ENCODE peak calls at places on chromosomes 2 and 18, in four cellular contexts. N is neuronal stem cell, X is NCI-H748 treated with DMSO at 0.1 percent for 48 hours, U is HTR-8/SVneo. W is an unnamed sample.

GRCh38 chr2:127451981-127452380 is 33.8 kb downstream of the PROC start:
- DNase-seq in N (no peak), X (no peak), U (no peak), W (no peak)

GRCh38 chr2:10326151-10326616 is 23.5 kb downstream of the HPCAL1 start:
- DNase-seq in N (no peak), X (no peak), U (no peak), W (no peak)

GRCh38 chr2:97936199-97936598 is 59.5 kb downstream of the TMEM131 start:
- DNase-seq in N (peak; percentile 33), X (peak; percentile 76), U (no peak), W (peak; percentile 35)

GRCh38 chr2:1714291-1715064 is 29.8 kb downstream of the PXDN start:
- DNase-seq in N (no peak), X (no peak), U (no peak), W (no peak)

GRCh38 chr2:98482362-98482761 is 37.7 kb downstream of the INPP4A start:
- DNase-seq in N (no peak), X (no peak), U (no peak), W (no peak)

GRCh38 chr2:189579585-189579984 is 1.0 kb downstream of the SLC40A1 start:
- DNase-seq in N (no peak), X (no peak), U (no peak), W (no peak)

GRCh38 chr2:201532686-201533304 is 81.3 kb downstream of the STRADB start:
- DNase-seq in N (no peak), X (no peak), U (peak; percentile 26), W (no peak)

GRCh38 chr2:143246815-143247744 is 117.9 kb downstream of the ARHGAP15 start:
- DNase-seq in N (no peak), X (no peak), U (no peak), W (no peak)

GRCh38 chr2:74695663-74696062 is 41.6 kb downstream of the SEMA4F start:
- DNase-seq in N (no peak), X (no peak), U (no peak), W (no peak)

GRCh38 chr2:12057436-12058166 is 311.2 kb downstream of the LPIN1 start:
- DNase-seq in N (no peak), X (no peak), U (peak; percentile 53), W (no peak)

GRCh38 chr2:70687461-70687795 is 80.6 kb downstream of the ADD2 start:
- DNase-seq in N (no peak), X (no peak), U (no peak), W (no peak)

GRCh38 chr18:11925800-11926481 is 17.8 kb upstream of the MPPE1 start:
- DNase-seq in N (no peak), X (no peak), U (no peak), W (no peak)

GRCh38 chr2:74374509-74375205 is 5.5 kb downstream of the DCTN1 start:
- DNase-seq in N (peak; percentile 78), X (peak; percentile 63), U (no peak), W (peak; percentile 43)

GRCh38 chr2:234496442-234496834 is 443 bp downstream of the ARL4C start:
- DNase-seq in N (no peak), X (peak; percentile 35), U (no peak), W (peak; percentile 35)

GRCh38 chr2:235378261-235378660 is 115.6 kb upstream of the AGAP1 start:
- DNase-seq in N (no peak), X (no peak), U (no peak), W (no peak)